ENCODE peak calls at places on chromosomes 5 and 9, in four cellular contexts. L, V, Y and K are unnamed samples.

GRCh38 chr9:124394596-124394995 is 20.6 kb downstream of the PSMB7 start:
- DNase-seq in V (no peak), Y (no peak), L (no peak), K (no peak)

GRCh38 chr9:136007906-136008692 is 46.9 kb upstream of the UBAC1 start:
- DNase-seq in V (peak; percentile 88), L (peak; percentile 55), Y (no peak), K (no peak)

GRCh38 chr9:89714316-89714715 is 109.5 kb downstream of the GADD45G start:
- DNase-seq in L (no peak), V (no peak), Y (peak; percentile 26), K (no peak)

GRCh38 chr9:4814913-4815312 is 22.2 kb downstream of the RCL1 start:
- DNase-seq in L (no peak), Y (no peak), V (no peak), K (no peak)

GRCh38 chr5:132655821-132656773 is 1.9 kb upstream of the IL13 start:
- DNase-seq in Y (no peak), V (no peak), L (no peak), K (peak; percentile 78)

GRCh38 chr5:9297171-9297570 is 248.7 kb downstream of the SEMA5A start:
- DNase-seq in V (no peak), Y (no peak), L (no peak), K (no peak)

GRCh38 chr5:126438267-126438666 is 15.1 kb downstream of the GRAMD2B start:
- DNase-seq in L (no peak), V (no peak), Y (no peak), K (no peak)

GRCh38 chr5:159908201-159908940 is 7.9 kb upstream of the ADRA1B start:
- DNase-seq in L (peak; percentile 24), Y (peak; percentile 31), V (no peak), K (no peak)

GRCh38 chr5:57698785-57699184 is 216.2 kb upstream of the ACTBL2 start:
- DNase-seq in V (no peak), L (peak; percentile 64), Y (no peak), K (no peak)

GRCh38 chr9:85743290-85744128 is 1.8 kb upstream of the AGTPBP1 start:
- DNase-seq in Y (peak; percentile 46), V (peak; percentile 86), L (peak; percentile 71), K (peak; percentile 66)

GRCh38 chr9:4859035-4859434 is 66.3 kb downstream of the RCL1 start:
- DNase-seq in V (no peak), L (no peak), Y (no peak), K (no peak)

GRCh38 chr5:173473293-173473692 is 143.2 kb downstream of the BOD1 start:
- DNase-seq in Y (no peak), L (no peak), V (peak; percentile 41), K (no peak)

GRCh38 chr5:141976176-141976575 is 7.3 kb downstream of the RNF14 start:
- DNase-seq in L (no peak), V (no peak), Y (no peak), K (no peak)

GRCh38 chr5:17316973-17317459 is 99.6 kb downstream of the BASP1 start:
- DNase-seq in Y (no peak), V (peak; percentile 23), L (peak; percentile 39), K (no peak)

GRCh38 chr5:78889759-78890158 is 95.4 kb downstream of the ARSB start:
- DNase-seq in Y (no peak), L (peak; percentile 16), V (peak; percentile 88), K (no peak)

GRCh38 chr9:19232830-19233194 is 2.3 kb downstream of the DENND4C start:
- DNase-seq in L (no peak), Y (no peak), V (peak; percentile 56), K (peak; percentile 27)

GRCh38 chr5:156174225-156174624 is 152.7 kb upstream of the SGCD start:
- DNase-seq in V (no peak), Y (no peak), L (no peak), K (no peak)

GRCh38 chr5:95870105-95870672 is 47.7 kb upstream of the GLRX start:
- DNase-seq in Y (no peak), L (no peak), V (peak; percentile 87), K (no peak)

GRCh38 chr5:7325975-7326911 is 69.7 kb upstream of the ADCY2 start:
- DNase-seq in V (no peak), Y (peak; percentile 58), L (no peak), K (no peak)

GRCh38 chr5:126594676-126595485 is at the start of gene ALDH7A1:
- DNase-seq in L (peak; percentile 96), Y (peak; percentile 86), V (no peak), K (peak; percentile 18)

GRCh38 chr9:16725066-16725465 is 145.4 kb downstream of the BNC2 start:
- DNase-seq in V (no peak), L (no peak), Y (no peak), K (no peak)

GRCh38 chr5:81896764-81897163 is 75.1 kb upstream of the ATG10 start:
- DNase-seq in Y (no peak), V (no peak), L (no peak), K (no peak)

GRCh38 chr9:112327718-112328450 is 5.5 kb downstream of the PTBP3 start:
- DNase-seq in Y (no peak), V (no peak), L (no peak), K (no peak)

GRCh38 chr9:95171001-95171400 is 146.5 kb downstream of the FANCC start:
- DNase-seq in L (no peak), Y (no peak), V (peak; percentile 67), K (no peak)

GRCh38 chr9:112249277-112249676 is 74.2 kb upstream of the SUSD1 start:
- DNase-seq in V (peak; percentile 39), L (no peak), Y (no peak), K (no peak)

GRCh38 chr5:143695244-143695885 is 116.6 kb upstream of the HMHB1 start:
- DNase-seq in L (no peak), Y (no peak), V (peak; percentile 79), K (no peak)

GRCh38 chr9:16352791-16353401 is 517.6 kb downstream of the BNC2 start:
- DNase-seq in V (peak; percentile 67), L (no peak), Y (no peak), K (no peak)

GRCh38 chr5:72817639-72818266 is 1.3 kb downstream of the TNPO1 start:
- DNase-seq in V (no peak), L (no peak), Y (no peak), K (no peak)

GRCh38 chr5:14669975-14670374 is 5.5 kb downstream of the OTULIN start:
- DNase-seq in Y (no peak), L (no peak), V (peak; percentile 25), K (no peak)

GRCh38 chr5:73908440-73908839 is 282.4 kb downstream of the ARHGEF28 start:
- DNase-seq in V (no peak), Y (no peak), L (no peak), K (no peak)

GRCh38 chr9:113617550-113617949 is 154.0 kb downstream of the RGS3 start:
- DNase-seq in L (no peak), V (no peak), Y (no peak), K (no peak)

GRCh38 chr9:122912964-122913673 is at the start of gene ZBTB6:
- DNase-seq in L (peak; percentile 88), Y (peak; percentile 75), V (peak; percentile 81), K (peak; percentile 81)
- TF ChIP-seq POLR2A in L (peak; percentile 8), Y (no peak), V (peak; percentile 69), K (peak; percentile 88)

DNA sequence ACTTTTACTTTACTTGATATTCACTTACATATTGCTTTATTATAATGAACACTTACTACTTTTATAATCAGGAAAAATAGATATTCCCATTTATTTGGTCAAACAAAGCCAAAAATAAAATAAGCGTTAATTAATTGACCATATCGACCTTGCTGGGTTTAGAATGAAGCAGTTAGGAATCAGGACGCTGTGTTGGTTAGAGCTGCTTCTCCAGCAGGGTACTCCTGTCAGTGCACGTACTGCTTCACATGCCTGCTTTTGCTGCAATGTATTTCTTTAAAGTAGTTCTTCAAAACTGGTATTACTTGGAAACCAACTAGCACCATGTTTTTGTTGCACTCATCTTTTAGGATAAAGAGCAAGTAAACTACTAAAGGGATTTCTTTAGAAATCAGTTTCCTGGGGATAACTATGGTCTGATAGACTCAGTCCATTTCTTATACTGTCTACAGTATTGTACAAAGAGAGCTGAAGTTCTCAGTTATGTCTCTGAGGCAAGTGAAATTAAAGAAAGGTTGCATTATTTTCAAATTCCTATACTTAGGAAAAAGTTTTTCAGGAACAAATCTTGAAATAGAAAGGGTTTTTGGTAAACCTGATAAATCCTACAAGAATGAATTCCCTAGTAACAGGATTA is 6.8 kb upstream of the TRMO start:
- DNase-seq in Y (no peak), L (no peak), V (no peak), K (no peak)
- TF ChIP-seq POLR2A in Y (no peak), L (no peak), V (no peak), K (no peak)

GRCh38 chr9:104766025-104766424 is 2.1 kb downstream of the NIPSNAP3B start:
- DNase-seq in V (no peak), Y (no peak), L (no peak), K (no peak)
- TF ChIP-seq POLR2A in V (no peak), Y (no peak), L (no peak), K (no peak)

GRCh38 chr5:31534527-31535046 is 2.5 kb downstream of the C5orf22 start:
- DNase-seq in L (peak; percentile 4), Y (no peak), V (no peak), K (no peak)

GRCh38 chr5:31530541-31531265 is 1.2 kb downstream of the DROSHA start:
- DNase-seq in Y (no peak), V (no peak), L (no peak), K (peak; percentile 18)

GRCh38 chr5:31536873-31537272 is 4.8 kb downstream of the C5orf22 start:
- DNase-seq in Y (no peak), L (no peak), V (no peak), K (no peak)

GRCh38 chr5:31531543-31531887 is 378 bp downstream of the DROSHA start:
- DNase-seq in V (no peak), L (peak; percentile 9), Y (no peak), K (peak; percentile 65)

GRCh38 chr5:31531888-31532710 is at the start of the genes C5orf22 and DROSHA:
- DNase-seq in L (peak; percentile 96), V (peak; percentile 95), Y (peak; percentile 93), K (peak; percentile 96)
- TF ChIP-seq POLR2A in L (peak; percentile 66), V (no peak), Y (no peak), K (peak; percentile 82)

GRCh38 chr9:34991833-34992375 is 2.4 kb downstream of the DNAJB5 start:
- DNase-seq in L (peak; percentile 30), Y (no peak), V (no peak), K (no peak)

GRCh38 chr9:34990908-34991832 is 1.6 kb downstream of the DNAJB5 start:
- DNase-seq in V (no peak), L (no peak), Y (no peak), K (no peak)

GRCh38 chr9:34993502-34994428 is 4.2 kb downstream of the DNAJB5 start:
- DNase-seq in Y (peak; percentile 43), V (peak; percentile 61), L (no peak), K (no peak)

GRCh38 chr9:34994429-34995287 is 5.1 kb downstream of the DNAJB5 start:
- DNase-seq in L (peak; percentile 58), V (peak; percentile 49), Y (peak; percentile 25), K (peak; percentile 22)

GRCh38 chr9:34992376-34992951 is 2.9 kb downstream of the DNAJB5 start:
- DNase-seq in V (peak; percentile 94), Y (peak; percentile 17), L (peak; percentile 46), K (peak; percentile 60)
- TF ChIP-seq POLR2A in V (peak; percentile 59), Y (no peak), L (no peak), K (no peak)

DNA sequence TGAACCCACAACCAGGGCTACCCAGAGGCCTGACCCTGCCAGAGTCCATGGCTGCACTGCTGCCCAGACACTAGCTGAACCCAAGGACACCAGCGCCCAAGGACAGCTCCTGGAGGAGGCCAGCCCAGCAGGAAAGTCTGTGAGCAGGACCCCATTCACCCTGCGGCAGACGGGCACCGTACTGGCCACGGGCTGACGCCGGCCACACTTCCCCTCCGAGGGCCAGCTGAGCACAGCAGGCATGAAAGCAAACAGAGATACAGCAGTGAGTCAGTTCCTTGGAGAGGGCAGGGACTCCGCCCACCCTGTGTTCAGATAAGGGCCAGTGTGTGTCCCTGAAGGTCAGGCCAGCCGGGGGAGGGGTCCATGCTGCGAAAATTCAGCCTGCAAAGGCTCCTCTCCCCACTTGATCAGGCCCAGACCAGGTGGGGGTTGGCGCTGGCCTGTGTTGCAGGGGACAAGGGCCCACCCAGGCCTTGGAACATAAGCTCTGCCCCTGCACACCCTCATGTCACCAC is 3.2 kb downstream of the RNF208 start:
- DNase-seq in Y (no peak), L (peak; percentile 66), V (peak; percentile 34), K (peak; percentile 89)
- TF ChIP-seq POLR2A in Y (no peak), L (no peak), V (no peak), K (peak; percentile 48)